ENCODE peak calls at places on chromosome 18, in four cellular contexts. One of them, this sample, is unnamed.

GRCh38 chr18:48959921-48960920 is 9.5 kb upstream of the SMAD7 start:
- DNase-seq in upper lobe of left lung: no peak
- DNase-seq in stomach: no peak
- DNase-seq in GM12878: no peak
- DNase-seq in this sample: no peak

GRCh38 chr18:63197246-63197791 is 122.2 kb downstream of the BCL2 start:
- DNase-seq in stomach: no peak
- DNase-seq in GM12878: no peak
- DNase-seq in upper lobe of left lung: no peak
- DNase-seq in this sample: no peak

GRCh38 chr18:38032516-38032915 is 466.9 kb upstream of the CELF4 start:
- DNase-seq in GM12878: no peak
- DNase-seq in upper lobe of left lung: no peak
- DNase-seq in stomach: no peak
- DNase-seq in this sample: no peak

GRCh38 chr18:76801567-76802505 is 20.5 kb upstream of the ZNF236 start:
- DNase-seq in stomach: peak; percentile 71
- DNase-seq in upper lobe of left lung: peak; percentile 95
- DNase-seq in GM12878: no peak
- DNase-seq in this sample: peak; percentile 54

GRCh38 chr18:13791181-13791580 is 32.8 kb upstream of the MC5R start:
- DNase-seq in upper lobe of left lung: no peak
- DNase-seq in GM12878: no peak
- DNase-seq in stomach: no peak
- DNase-seq in this sample: no peak

GRCh38 chr18:3321133-3321812 is 59.3 kb downstream of the MYL12B start:
- DNase-seq in GM12878: no peak
- DNase-seq in upper lobe of left lung: no peak
- DNase-seq in stomach: no peak
- DNase-seq in this sample: no peak

GRCh38 chr18:12606592-12607315 is 51.2 kb downstream of the SPIRE1 start:
- DNase-seq in upper lobe of left lung: no peak
- DNase-seq in stomach: no peak
- DNase-seq in GM12878: no peak
- DNase-seq in this sample: no peak

GRCh38 chr18:6482198-6482977 is 67.7 kb upstream of the L3MBTL4 start:
- DNase-seq in stomach: peak; percentile 60
- DNase-seq in GM12878: no peak
- DNase-seq in upper lobe of left lung: peak; percentile 88
- DNase-seq in this sample: peak; percentile 41

GRCh38 chr18:31258789-31259188 is 59.2 kb upstream of the DSG1 start:
- DNase-seq in upper lobe of left lung: no peak
- DNase-seq in GM12878: no peak
- DNase-seq in stomach: no peak
- DNase-seq in this sample: no peak

GRCh38 chr18:38933322-38933721 is 1367.7 kb upstream of the CELF4 start:
- DNase-seq in stomach: no peak
- DNase-seq in upper lobe of left lung: no peak
- DNase-seq in GM12878: no peak
- DNase-seq in this sample: no peak

GRCh38 chr18:8238507-8238906 is 370.7 kb upstream of the RAB12 start:
- DNase-seq in GM12878: no peak
- DNase-seq in stomach: no peak
- DNase-seq in upper lobe of left lung: no peak
- DNase-seq in this sample: no peak
- TF ChIP-seq EP300 in GM12878: no peak
- TF ChIP-seq EP300 in stomach: no peak
- TF ChIP-seq EP300 in upper lobe of left lung: no peak
- TF ChIP-seq EP300 in this sample: no peak

DNA sequence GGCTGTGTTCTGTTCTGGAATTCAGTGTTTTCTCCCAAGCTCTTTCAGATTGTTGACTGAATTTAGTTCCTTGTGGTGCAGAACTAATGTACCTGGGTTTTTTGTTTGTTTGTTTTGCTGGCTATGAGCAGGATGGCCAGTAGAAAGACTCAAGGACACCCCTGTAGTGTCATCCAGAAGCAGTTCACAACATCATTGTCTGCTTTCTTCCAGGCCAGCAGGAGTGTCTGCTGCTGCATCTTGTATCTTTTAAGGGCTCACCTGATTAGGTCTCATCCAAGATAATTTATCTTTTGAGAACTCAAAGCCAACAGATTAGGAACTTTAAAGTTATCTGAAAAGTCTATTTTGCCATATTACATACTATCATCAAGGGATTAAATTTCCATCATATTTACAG is 318.5 kb upstream of the MC4R start:
- DNase-seq in upper lobe of left lung: no peak
- DNase-seq in GM12878: no peak
- DNase-seq in stomach: no peak
- DNase-seq in this sample: no peak
- TF ChIP-seq POLR2AphosphoS5 in upper lobe of left lung: no peak
- TF ChIP-seq POLR2AphosphoS5 in GM12878: no peak
- TF ChIP-seq POLR2AphosphoS5 in stomach: no peak
- TF ChIP-seq POLR2AphosphoS5 in this sample: no peak

GRCh38 chr18:23137093-23137640 is 1.9 kb downstream of the CABLES1 start:
- DNase-seq in stomach: no peak
- DNase-seq in GM12878: no peak
- DNase-seq in upper lobe of left lung: no peak
- DNase-seq in this sample: no peak

GRCh38 chr18:23137788-23138216 is 2.5 kb downstream of the CABLES1 start:
- DNase-seq in GM12878: no peak
- DNase-seq in upper lobe of left lung: no peak
- DNase-seq in stomach: no peak
- DNase-seq in this sample: no peak

GRCh38 chr18:23134780-23135678 is at the start of gene CABLES1:
- DNase-seq in upper lobe of left lung: peak; percentile 95
- DNase-seq in GM12878: no peak
- DNase-seq in stomach: peak; percentile 82
- DNase-seq in this sample: peak; percentile 56

GRCh38 chr18:23135679-23136325 is 517 bp downstream of the CABLES1 start:
- DNase-seq in stomach: peak; percentile 55
- DNase-seq in GM12878: no peak
- DNase-seq in upper lobe of left lung: peak; percentile 92
- DNase-seq in this sample: peak; percentile 40

GRCh38 chr18:23136326-23137092 is 1.2 kb downstream of the CABLES1 start:
- DNase-seq in GM12878: no peak
- DNase-seq in stomach: peak; percentile 40
- DNase-seq in upper lobe of left lung: peak; percentile 89
- DNase-seq in this sample: no peak
- H3K27ac ChIP-seq in GM12878: peak overlapping the region; percentile 71
- H3K27ac ChIP-seq in stomach: peak overlapping the region; percentile 85
- H3K27ac ChIP-seq in upper lobe of left lung: peak overlapping the region; percentile 65
- H3K27ac ChIP-seq in this sample: peak overlapping the region; percentile 78

GRCh38 chr18:9184998-9185613 is 48.5 kb downstream of the ANKRD12 start:
- DNase-seq in GM12878: no peak
- DNase-seq in stomach: no peak
- DNase-seq in upper lobe of left lung: no peak
- DNase-seq in this sample: no peak
- TF ChIP-seq EP300 in GM12878: no peak
- TF ChIP-seq EP300 in stomach: no peak
- TF ChIP-seq EP300 in upper lobe of left lung: no peak
- TF ChIP-seq EP300 in this sample: no peak

GRCh38 chr18:61551586-61551985 is 218.4 kb downstream of the CDH20 start:
- DNase-seq in stomach: no peak
- DNase-seq in upper lobe of left lung: no peak
- DNase-seq in GM12878: peak; percentile 7
- DNase-seq in this sample: peak; percentile 20
- TF ChIP-seq POLR2AphosphoS5 in stomach: no peak
- TF ChIP-seq POLR2AphosphoS5 in upper lobe of left lung: no peak
- TF ChIP-seq POLR2AphosphoS5 in GM12878: no peak
- TF ChIP-seq POLR2AphosphoS5 in this sample: no peak

GRCh38 chr18:9422816-9423519 is 52.3 kb upstream of the RALBP1 start:
- DNase-seq in upper lobe of left lung: no peak
- DNase-seq in GM12878: no peak
- DNase-seq in stomach: peak; percentile 46
- DNase-seq in this sample: peak; percentile 56
- H3K27ac ChIP-seq in upper lobe of left lung: no peak overlapping the region
- H3K27ac ChIP-seq in GM12878: no peak overlapping the region
- H3K27ac ChIP-seq in stomach: peak overlapping the region; percentile 86
- H3K27ac ChIP-seq in this sample: peak overlapping the region; percentile 43

This sample was measured in transverse colon.